ENCODE peak calls at places on chromosome 17, in ten cellular contexts. U, I, T, N, A, Q, M, C, D and X are unnamed samples.

GRCh38 chr17:67421869-67422273 is 44.8 kb downstream of the PITPNC1 start:
- DNase-seq in U (peak), I (no peak), T (no peak), N (peak), A (peak), Q (peak), M (peak), C (no peak), D (peak), X (peak)

GRCh38 chr17:33292981-33293867 is at the start of gene ASIC2:
- DNase-seq in U (no peak), I (no peak), T (peak), N (peak), A (no peak), Q (peak), M (no peak), C (peak), D (no peak), X (peak)

GRCh38 chr17:38579934-38580333 is 25.8 kb downstream of the SRCIN1 start:
- DNase-seq in U (no peak), I (no peak), T (peak), N (peak), A (no peak), Q (peak), M (no peak), C (peak), D (peak), X (peak)

GRCh38 chr17:40307001-40307690 is 1.8 kb upstream of the RARA start:
- DNase-seq in U (no peak), I (no peak), T (no peak), N (peak), A (peak), Q (peak), M (peak), C (no peak), D (no peak), X (peak)

GRCh38 chr17:81135503-81136283 is 29.6 kb upstream of the PVALEF start:
- DNase-seq in U (no peak), I (no peak), T (no peak), N (no peak), A (no peak), Q (no peak), M (no peak), C (no peak), D (no peak), X (no peak)

GRCh38 chr17:79980246-79981043 is 55.2 kb downstream of the TBC1D16 start:
- DNase-seq in U (no peak), I (no peak), T (no peak), N (no peak), A (no peak), Q (no peak), M (no peak), C (no peak), D (no peak), X (no peak)

GRCh38 chr17:1486802-1487695 is 5.4 kb downstream of the MYO1C start:
- DNase-seq in U (peak), I (no peak), T (peak), N (peak), A (peak), Q (peak), M (peak), C (peak), D (peak), X (peak)

GRCh38 chr17:43734376-43734775 is 24.2 kb downstream of the SOST start:
- DNase-seq in U (no peak), I (no peak), T (no peak), N (no peak), A (no peak), Q (peak), M (peak), C (no peak), D (peak), X (peak)

GRCh38 chr17:74744714-74745547 is 3.5 kb upstream of the NHERF1 start:
- DNase-seq in U (peak), I (no peak), T (peak), N (peak), A (peak), Q (no peak), M (peak), C (peak), D (peak), X (peak)

GRCh38 chr17:76544123-76544915 is 4.5 kb downstream of the PRCD start:
- DNase-seq in U (no peak), I (no peak), T (peak), N (peak), A (no peak), Q (no peak), M (no peak), C (peak), D (no peak), X (no peak)

GRCh38 chr17:33725675-33726271 is 432.7 kb upstream of the ASIC2 start:
- DNase-seq in U (no peak), I (no peak), T (peak), N (peak), A (no peak), Q (peak), M (no peak), C (peak), D (no peak), X (no peak)

GRCh38 chr17:64327201-64327930 is 63.3 kb downstream of the PECAM1 start:
- DNase-seq in U (no peak), I (no peak), T (no peak), N (no peak), A (peak), Q (no peak), M (no peak), C (no peak), D (no peak), X (no peak)

GRCh38 chr17:17204041-17204591 is 2.0 kb downstream of the PLD6 start:
- DNase-seq in U (no peak), I (no peak), T (no peak), N (no peak), A (peak), Q (no peak), M (no peak), C (no peak), D (no peak), X (no peak)